ENCODE peak calls at places on chromosomes 2 and 18, in nine cellular contexts. One of them, this sample, is unnamed.

GRCh38 chr2:24174851-24175277 is at the start of gene FAM228A:
- DNase-seq in NCI-H1092: no peak
- DNase-seq in astrocyte of the spinal cord: no peak
- DNase-seq in H7: peak; percentile 63
- DNase-seq in activated T-cell treated with anti-CD3 and anti-CD28 coated beads, Interleukin-2, amount 50 U/mL, for 1 hour: no peak
- DNase-seq in kidney epithelial cell: no peak
- DNase-seq in T-helper 2 cell: no peak
- DNase-seq in mesenchymal stem cell: no peak
- DNase-seq in stimulated activated CD8-positive, alpha-beta memory T cell treated with anti-CD3 and anti-CD28 coated beads, Interleukin-7, amount 100 ng/mL, for 1 hour: no peak
- DNase-seq in this sample: no peak

GRCh38 chr2:28499298-28499697 is 3.4 kb downstream of the PLB1 start:
- DNase-seq in NCI-H1092: no peak
- DNase-seq in astrocyte of the spinal cord: no peak
- DNase-seq in H7: no peak
- DNase-seq in activated T-cell treated with anti-CD3 and anti-CD28 coated beads, Interleukin-2, amount 50 U/mL, for 1 hour: no peak
- DNase-seq in kidney epithelial cell: no peak
- DNase-seq in T-helper 2 cell: no peak
- DNase-seq in mesenchymal stem cell: no peak
- DNase-seq in stimulated activated CD8-positive, alpha-beta memory T cell treated with anti-CD3 and anti-CD28 coated beads, Interleukin-7, amount 100 ng/mL, for 1 hour: no peak
- DNase-seq in this sample: no peak

GRCh38 chr18:13524054-13524453 is 202.3 kb downstream of the FAM210A start:
- DNase-seq in NCI-H1092: no peak
- DNase-seq in astrocyte of the spinal cord: no peak
- DNase-seq in H7: no peak
- DNase-seq in activated T-cell treated with anti-CD3 and anti-CD28 coated beads, Interleukin-2, amount 50 U/mL, for 1 hour: no peak
- DNase-seq in kidney epithelial cell: no peak
- DNase-seq in T-helper 2 cell: no peak
- DNase-seq in mesenchymal stem cell: no peak
- DNase-seq in stimulated activated CD8-positive, alpha-beta memory T cell treated with anti-CD3 and anti-CD28 coated beads, Interleukin-7, amount 100 ng/mL, for 1 hour: no peak
- DNase-seq in this sample: no peak

GRCh38 chr2:39228413-39229209 is 15.2 kb downstream of the CDKL4 start:
- DNase-seq in NCI-H1092: no peak
- DNase-seq in astrocyte of the spinal cord: no peak
- DNase-seq in H7: peak; percentile 27
- DNase-seq in activated T-cell treated with anti-CD3 and anti-CD28 coated beads, Interleukin-2, amount 50 U/mL, for 1 hour: peak; percentile 43
- DNase-seq in kidney epithelial cell: no peak
- DNase-seq in T-helper 2 cell: no peak
- DNase-seq in mesenchymal stem cell: no peak
- DNase-seq in stimulated activated CD8-positive, alpha-beta memory T cell treated with anti-CD3 and anti-CD28 coated beads, Interleukin-7, amount 100 ng/mL, for 1 hour: no peak
- DNase-seq in this sample: no peak

GRCh38 chr2:69191672-69192071 is 178.7 kb downstream of the ANTXR1 start:
- DNase-seq in NCI-H1092: no peak
- DNase-seq in astrocyte of the spinal cord: no peak
- DNase-seq in H7: no peak
- DNase-seq in activated T-cell treated with anti-CD3 and anti-CD28 coated beads, Interleukin-2, amount 50 U/mL, for 1 hour: no peak
- DNase-seq in kidney epithelial cell: no peak
- DNase-seq in T-helper 2 cell: no peak
- DNase-seq in mesenchymal stem cell: no peak
- DNase-seq in stimulated activated CD8-positive, alpha-beta memory T cell treated with anti-CD3 and anti-CD28 coated beads, Interleukin-7, amount 100 ng/mL, for 1 hour: no peak
- DNase-seq in this sample: no peak

GRCh38 chr2:167271941-167272340 is 383.7 kb downstream of the XIRP2 start:
- DNase-seq in NCI-H1092: no peak
- DNase-seq in astrocyte of the spinal cord: peak; percentile 24
- DNase-seq in H7: no peak
- DNase-seq in activated T-cell treated with anti-CD3 and anti-CD28 coated beads, Interleukin-2, amount 50 U/mL, for 1 hour: no peak
- DNase-seq in kidney epithelial cell: no peak
- DNase-seq in T-helper 2 cell: no peak
- DNase-seq in mesenchymal stem cell: peak; percentile 34
- DNase-seq in stimulated activated CD8-positive, alpha-beta memory T cell treated with anti-CD3 and anti-CD28 coated beads, Interleukin-7, amount 100 ng/mL, for 1 hour: no peak
- DNase-seq in this sample: no peak

GRCh38 chr2:54724560-54725342 is 1.3 kb downstream of the EML6 start:
- DNase-seq in NCI-H1092: no peak
- DNase-seq in astrocyte of the spinal cord: no peak
- DNase-seq in H7: peak; percentile 77
- DNase-seq in activated T-cell treated with anti-CD3 and anti-CD28 coated beads, Interleukin-2, amount 50 U/mL, for 1 hour: peak; percentile 53
- DNase-seq in kidney epithelial cell: no peak
- DNase-seq in T-helper 2 cell: peak; percentile 12
- DNase-seq in mesenchymal stem cell: no peak
- DNase-seq in stimulated activated CD8-positive, alpha-beta memory T cell treated with anti-CD3 and anti-CD28 coated beads, Interleukin-7, amount 100 ng/mL, for 1 hour: no peak
- DNase-seq in this sample: no peak

GRCh38 chr2:218832520-218832919 is 917 bp upstream of the PRKAG3 start:
- DNase-seq in NCI-H1092: no peak
- DNase-seq in astrocyte of the spinal cord: no peak
- DNase-seq in H7: no peak
- DNase-seq in activated T-cell treated with anti-CD3 and anti-CD28 coated beads, Interleukin-2, amount 50 U/mL, for 1 hour: no peak
- DNase-seq in kidney epithelial cell: no peak
- DNase-seq in T-helper 2 cell: no peak
- DNase-seq in mesenchymal stem cell: no peak
- DNase-seq in stimulated activated CD8-positive, alpha-beta memory T cell treated with anti-CD3 and anti-CD28 coated beads, Interleukin-7, amount 100 ng/mL, for 1 hour: no peak
- DNase-seq in this sample: no peak

GRCh38 chr18:36296591-36297418 is 708 bp upstream of the FHOD3 start:
- DNase-seq in NCI-H1092: peak; percentile 79
- DNase-seq in astrocyte of the spinal cord: peak; percentile 83
- DNase-seq in H7: peak; percentile 90
- DNase-seq in activated T-cell treated with anti-CD3 and anti-CD28 coated beads, Interleukin-2, amount 50 U/mL, for 1 hour: no peak
- DNase-seq in kidney epithelial cell: no peak
- DNase-seq in T-helper 2 cell: no peak
- DNase-seq in mesenchymal stem cell: peak; percentile 49
- DNase-seq in stimulated activated CD8-positive, alpha-beta memory T cell treated with anti-CD3 and anti-CD28 coated beads, Interleukin-7, amount 100 ng/mL, for 1 hour: no peak
- DNase-seq in this sample: peak; percentile 58

GRCh38 chr2:105864262-105864661 is 119.5 kb downstream of the NCK2 start:
- DNase-seq in NCI-H1092: no peak
- DNase-seq in astrocyte of the spinal cord: no peak
- DNase-seq in H7: no peak
- DNase-seq in activated T-cell treated with anti-CD3 and anti-CD28 coated beads, Interleukin-2, amount 50 U/mL, for 1 hour: no peak
- DNase-seq in kidney epithelial cell: no peak
- DNase-seq in T-helper 2 cell: no peak
- DNase-seq in mesenchymal stem cell: no peak
- DNase-seq in stimulated activated CD8-positive, alpha-beta memory T cell treated with anti-CD3 and anti-CD28 coated beads, Interleukin-7, amount 100 ng/mL, for 1 hour: no peak
- DNase-seq in this sample: no peak

GRCh38 chr2:225017713-225018112 is 24.6 kb downstream of the DOCK10 start:
- DNase-seq in NCI-H1092: no peak
- DNase-seq in astrocyte of the spinal cord: no peak
- DNase-seq in H7: no peak
- DNase-seq in activated T-cell treated with anti-CD3 and anti-CD28 coated beads, Interleukin-2, amount 50 U/mL, for 1 hour: no peak
- DNase-seq in kidney epithelial cell: no peak
- DNase-seq in T-helper 2 cell: no peak
- DNase-seq in mesenchymal stem cell: no peak
- DNase-seq in stimulated activated CD8-positive, alpha-beta memory T cell treated with anti-CD3 and anti-CD28 coated beads, Interleukin-7, amount 100 ng/mL, for 1 hour: no peak
- DNase-seq in this sample: no peak

GRCh38 chr2:68911246-68911645 is 40.0 kb upstream of the BMP10 start:
- DNase-seq in NCI-H1092: no peak
- DNase-seq in astrocyte of the spinal cord: no peak
- DNase-seq in H7: no peak
- DNase-seq in activated T-cell treated with anti-CD3 and anti-CD28 coated beads, Interleukin-2, amount 50 U/mL, for 1 hour: no peak
- DNase-seq in kidney epithelial cell: no peak
- DNase-seq in T-helper 2 cell: no peak
- DNase-seq in mesenchymal stem cell: no peak
- DNase-seq in stimulated activated CD8-positive, alpha-beta memory T cell treated with anti-CD3 and anti-CD28 coated beads, Interleukin-7, amount 100 ng/mL, for 1 hour: no peak
- DNase-seq in this sample: no peak

GRCh38 chr2:234446404-234447076 is 50.3 kb downstream of the ARL4C start:
- DNase-seq in NCI-H1092: no peak
- DNase-seq in astrocyte of the spinal cord: no peak
- DNase-seq in H7: no peak
- DNase-seq in activated T-cell treated with anti-CD3 and anti-CD28 coated beads, Interleukin-2, amount 50 U/mL, for 1 hour: peak; percentile 77
- DNase-seq in kidney epithelial cell: no peak
- DNase-seq in T-helper 2 cell: peak; percentile 27
- DNase-seq in mesenchymal stem cell: peak; percentile 21
- DNase-seq in stimulated activated CD8-positive, alpha-beta memory T cell treated with anti-CD3 and anti-CD28 coated beads, Interleukin-7, amount 100 ng/mL, for 1 hour: peak; percentile 44
- DNase-seq in this sample: no peak

GRCh38 chr2:158507679-158508078 is 50.9 kb downstream of the PKP4 start:
- DNase-seq in NCI-H1092: no peak
- DNase-seq in astrocyte of the spinal cord: peak; percentile 9
- DNase-seq in H7: no peak
- DNase-seq in activated T-cell treated with anti-CD3 and anti-CD28 coated beads, Interleukin-2, amount 50 U/mL, for 1 hour: no peak
- DNase-seq in kidney epithelial cell: no peak
- DNase-seq in T-helper 2 cell: no peak
- DNase-seq in mesenchymal stem cell: no peak
- DNase-seq in stimulated activated CD8-positive, alpha-beta memory T cell treated with anti-CD3 and anti-CD28 coated beads, Interleukin-7, amount 100 ng/mL, for 1 hour: no peak
- DNase-seq in this sample: no peak

GRCh38 chr18:73869182-73869581 is 278.5 kb downstream of the FBXO15 start:
- DNase-seq in NCI-H1092: no peak
- DNase-seq in astrocyte of the spinal cord: no peak
- DNase-seq in H7: no peak
- DNase-seq in activated T-cell treated with anti-CD3 and anti-CD28 coated beads, Interleukin-2, amount 50 U/mL, for 1 hour: no peak
- DNase-seq in kidney epithelial cell: no peak
- DNase-seq in T-helper 2 cell: no peak
- DNase-seq in mesenchymal stem cell: no peak
- DNase-seq in stimulated activated CD8-positive, alpha-beta memory T cell treated with anti-CD3 and anti-CD28 coated beads, Interleukin-7, amount 100 ng/mL, for 1 hour: no peak
- DNase-seq in this sample: no peak

GRCh38 chr2:148351439-148352143 is 293.0 kb upstream of the EPC2 start:
- DNase-seq in NCI-H1092: no peak
- DNase-seq in astrocyte of the spinal cord: no peak
- DNase-seq in H7: no peak
- DNase-seq in activated T-cell treated with anti-CD3 and anti-CD28 coated beads, Interleukin-2, amount 50 U/mL, for 1 hour: no peak
- DNase-seq in kidney epithelial cell: no peak
- DNase-seq in T-helper 2 cell: no peak
- DNase-seq in mesenchymal stem cell: no peak
- DNase-seq in stimulated activated CD8-positive, alpha-beta memory T cell treated with anti-CD3 and anti-CD28 coated beads, Interleukin-7, amount 100 ng/mL, for 1 hour: no peak
- DNase-seq in this sample: no peak

GRCh38 chr18:48974304-48975220 is 23.8 kb upstream of the SMAD7 start:
- DNase-seq in NCI-H1092: no peak
- DNase-seq in astrocyte of the spinal cord: no peak
- DNase-seq in H7: peak; percentile 77
- DNase-seq in activated T-cell treated with anti-CD3 and anti-CD28 coated beads, Interleukin-2, amount 50 U/mL, for 1 hour: no peak
- DNase-seq in kidney epithelial cell: no peak
- DNase-seq in T-helper 2 cell: no peak
- DNase-seq in mesenchymal stem cell: no peak
- DNase-seq in stimulated activated CD8-positive, alpha-beta memory T cell treated with anti-CD3 and anti-CD28 coated beads, Interleukin-7, amount 100 ng/mL, for 1 hour: no peak
- DNase-seq in this sample: peak; percentile 44

GRCh38 chr2:12759248-12759647 is 42.5 kb downstream of the TRIB2 start:
- DNase-seq in NCI-H1092: no peak
- DNase-seq in astrocyte of the spinal cord: peak; percentile 94
- DNase-seq in H7: no peak
- DNase-seq in activated T-cell treated with anti-CD3 and anti-CD28 coated beads, Interleukin-2, amount 50 U/mL, for 1 hour: no peak
- DNase-seq in kidney epithelial cell: peak; percentile 42
- DNase-seq in T-helper 2 cell: no peak
- DNase-seq in mesenchymal stem cell: peak; percentile 94
- DNase-seq in stimulated activated CD8-positive, alpha-beta memory T cell treated with anti-CD3 and anti-CD28 coated beads, Interleukin-7, amount 100 ng/mL, for 1 hour: no peak
- DNase-seq in this sample: no peak

GRCh38 chr2:133431289-133431688 is 137.0 kb downstream of the NCKAP5 start:
- DNase-seq in NCI-H1092: no peak
- DNase-seq in astrocyte of the spinal cord: peak; percentile 42
- DNase-seq in H7: no peak
- DNase-seq in activated T-cell treated with anti-CD3 and anti-CD28 coated beads, Interleukin-2, amount 50 U/mL, for 1 hour: no peak
- DNase-seq in kidney epithelial cell: no peak
- DNase-seq in T-helper 2 cell: no peak
- DNase-seq in mesenchymal stem cell: no peak
- DNase-seq in stimulated activated CD8-positive, alpha-beta memory T cell treated with anti-CD3 and anti-CD28 coated beads, Interleukin-7, amount 100 ng/mL, for 1 hour: no peak
- DNase-seq in this sample: no peak

GRCh38 chr2:219681301-219682290 is 54.2 kb downstream of the SLC4A3 start:
- DNase-seq in NCI-H1092: no peak
- DNase-seq in astrocyte of the spinal cord: peak; percentile 38
- DNase-seq in H7: no peak
- DNase-seq in activated T-cell treated with anti-CD3 and anti-CD28 coated beads, Interleukin-2, amount 50 U/mL, for 1 hour: no peak
- DNase-seq in kidney epithelial cell: no peak
- DNase-seq in T-helper 2 cell: no peak
- DNase-seq in mesenchymal stem cell: peak; percentile 56
- DNase-seq in stimulated activated CD8-positive, alpha-beta memory T cell treated with anti-CD3 and anti-CD28 coated beads, Interleukin-7, amount 100 ng/mL, for 1 hour: no peak
- DNase-seq in this sample: no peak

GRCh38 chr2:36361396-36361795 is 5.8 kb downstream of the CRIM1 start:
- DNase-seq in NCI-H1092: no peak
- DNase-seq in astrocyte of the spinal cord: no peak
- DNase-seq in H7: no peak
- DNase-seq in activated T-cell treated with anti-CD3 and anti-CD28 coated beads, Interleukin-2, amount 50 U/mL, for 1 hour: no peak
- DNase-seq in kidney epithelial cell: no peak
- DNase-seq in T-helper 2 cell: no peak
- DNase-seq in mesenchymal stem cell: peak; percentile 22
- DNase-seq in stimulated activated CD8-positive, alpha-beta memory T cell treated with anti-CD3 and anti-CD28 coated beads, Interleukin-7, amount 100 ng/mL, for 1 hour: no peak
- DNase-seq in this sample: no peak

GRCh38 chr2:131076707-131077106 is 16.6 kb downstream of the FAM168B start:
- DNase-seq in NCI-H1092: no peak
- DNase-seq in astrocyte of the spinal cord: no peak
- DNase-seq in H7: no peak
- DNase-seq in activated T-cell treated with anti-CD3 and anti-CD28 coated beads, Interleukin-2, amount 50 U/mL, for 1 hour: no peak
- DNase-seq in kidney epithelial cell: no peak
- DNase-seq in T-helper 2 cell: no peak
- DNase-seq in mesenchymal stem cell: peak; percentile 88
- DNase-seq in stimulated activated CD8-positive, alpha-beta memory T cell treated with anti-CD3 and anti-CD28 coated beads, Interleukin-7, amount 100 ng/mL, for 1 hour: no peak
- DNase-seq in this sample: no peak

GRCh38 chr2:198587726-198588125 is 783.3 kb downstream of the PLCL1 start:
- DNase-seq in NCI-H1092: no peak
- DNase-seq in astrocyte of the spinal cord: no peak
- DNase-seq in H7: no peak
- DNase-seq in activated T-cell treated with anti-CD3 and anti-CD28 coated beads, Interleukin-2, amount 50 U/mL, for 1 hour: no peak
- DNase-seq in kidney epithelial cell: no peak
- DNase-seq in T-helper 2 cell: no peak
- DNase-seq in mesenchymal stem cell: no peak
- DNase-seq in stimulated activated CD8-positive, alpha-beta memory T cell treated with anti-CD3 and anti-CD28 coated beads, Interleukin-7, amount 100 ng/mL, for 1 hour: no peak
- DNase-seq in this sample: no peak

GRCh38 chr2:85537600-85538506 is 1.1 kb upstream of the MAT2A start:
- DNase-seq in NCI-H1092: peak; percentile 61
- DNase-seq in astrocyte of the spinal cord: no peak
- DNase-seq in H7: peak; percentile 75
- DNase-seq in activated T-cell treated with anti-CD3 and anti-CD28 coated beads, Interleukin-2, amount 50 U/mL, for 1 hour: peak; percentile 38
- DNase-seq in kidney epithelial cell: no peak
- DNase-seq in T-helper 2 cell: no peak
- DNase-seq in mesenchymal stem cell: peak; percentile 68
- DNase-seq in stimulated activated CD8-positive, alpha-beta memory T cell treated with anti-CD3 and anti-CD28 coated beads, Interleukin-7, amount 100 ng/mL, for 1 hour: peak; percentile 6
- DNase-seq in this sample: peak; percentile 49

GRCh38 chr2:96556441-96557330 is 20.1 kb downstream of the ARID5A start:
- DNase-seq in NCI-H1092: no peak
- DNase-seq in astrocyte of the spinal cord: peak; percentile 65
- DNase-seq in H7: no peak
- DNase-seq in activated T-cell treated with anti-CD3 and anti-CD28 coated beads, Interleukin-2, amount 50 U/mL, for 1 hour: peak; percentile 47
- DNase-seq in kidney epithelial cell: peak; percentile 98
- DNase-seq in T-helper 2 cell: no peak
- DNase-seq in mesenchymal stem cell: peak; percentile 71
- DNase-seq in stimulated activated CD8-positive, alpha-beta memory T cell treated with anti-CD3 and anti-CD28 coated beads, Interleukin-7, amount 100 ng/mL, for 1 hour: no peak
- DNase-seq in this sample: no peak

GRCh38 chr2:220966636-220967035 is 605.5 kb downstream of the EPHA4 start:
- DNase-seq in NCI-H1092: no peak
- DNase-seq in astrocyte of the spinal cord: peak; percentile 92
- DNase-seq in H7: no peak
- DNase-seq in activated T-cell treated with anti-CD3 and anti-CD28 coated beads, Interleukin-2, amount 50 U/mL, for 1 hour: no peak
- DNase-seq in kidney epithelial cell: peak; percentile 89
- DNase-seq in T-helper 2 cell: no peak
- DNase-seq in mesenchymal stem cell: peak; percentile 84
- DNase-seq in stimulated activated CD8-positive, alpha-beta memory T cell treated with anti-CD3 and anti-CD28 coated beads, Interleukin-7, amount 100 ng/mL, for 1 hour: no peak
- DNase-seq in this sample: no peak

GRCh38 chr2:11009866-11010265 is 98.1 kb downstream of the KCNF1 start:
- DNase-seq in NCI-H1092: no peak
- DNase-seq in astrocyte of the spinal cord: no peak
- DNase-seq in H7: no peak
- DNase-seq in activated T-cell treated with anti-CD3 and anti-CD28 coated beads, Interleukin-2, amount 50 U/mL, for 1 hour: no peak
- DNase-seq in kidney epithelial cell: no peak
- DNase-seq in T-helper 2 cell: no peak
- DNase-seq in mesenchymal stem cell: no peak
- DNase-seq in stimulated activated CD8-positive, alpha-beta memory T cell treated with anti-CD3 and anti-CD28 coated beads, Interleukin-7, amount 100 ng/mL, for 1 hour: no peak
- DNase-seq in this sample: no peak

GRCh38 chr2:223735659-223736244 is 101.6 kb downstream of the AP1S3 start:
- DNase-seq in NCI-H1092: no peak
- DNase-seq in astrocyte of the spinal cord: peak; percentile 80
- DNase-seq in H7: no peak
- DNase-seq in activated T-cell treated with anti-CD3 and anti-CD28 coated beads, Interleukin-2, amount 50 U/mL, for 1 hour: no peak
- DNase-seq in kidney epithelial cell: peak; percentile 35
- DNase-seq in T-helper 2 cell: no peak
- DNase-seq in mesenchymal stem cell: peak; percentile 73
- DNase-seq in stimulated activated CD8-positive, alpha-beta memory T cell treated with anti-CD3 and anti-CD28 coated beads, Interleukin-7, amount 100 ng/mL, for 1 hour: no peak
- DNase-seq in this sample: no peak

GRCh38 chr2:215550331-215550730 is 114.5 kb upstream of the FN1 start:
- DNase-seq in NCI-H1092: no peak
- DNase-seq in astrocyte of the spinal cord: no peak
- DNase-seq in H7: no peak
- DNase-seq in activated T-cell treated with anti-CD3 and anti-CD28 coated beads, Interleukin-2, amount 50 U/mL, for 1 hour: no peak
- DNase-seq in kidney epithelial cell: no peak
- DNase-seq in T-helper 2 cell: no peak
- DNase-seq in mesenchymal stem cell: no peak
- DNase-seq in stimulated activated CD8-positive, alpha-beta memory T cell treated with anti-CD3 and anti-CD28 coated beads, Interleukin-7, amount 100 ng/mL, for 1 hour: no peak
- DNase-seq in this sample: no peak

GRCh38 chr2:115867024-115867423 is 1424.6 kb downstream of the DPP10 start:
- DNase-seq in NCI-H1092: no peak
- DNase-seq in astrocyte of the spinal cord: no peak
- DNase-seq in H7: no peak
- DNase-seq in activated T-cell treated with anti-CD3 and anti-CD28 coated beads, Interleukin-2, amount 50 U/mL, for 1 hour: no peak
- DNase-seq in kidney epithelial cell: no peak
- DNase-seq in T-helper 2 cell: no peak
- DNase-seq in mesenchymal stem cell: no peak
- DNase-seq in stimulated activated CD8-positive, alpha-beta memory T cell treated with anti-CD3 and anti-CD28 coated beads, Interleukin-7, amount 100 ng/mL, for 1 hour: no peak
- DNase-seq in this sample: no peak

GRCh38 chr2:219497495-219498279 is 1.0 kb upstream of the GMPPA start:
- DNase-seq in NCI-H1092: no peak
- DNase-seq in astrocyte of the spinal cord: peak; percentile 75
- DNase-seq in H7: peak; percentile 93
- DNase-seq in activated T-cell treated with anti-CD3 and anti-CD28 coated beads, Interleukin-2, amount 50 U/mL, for 1 hour: peak; percentile 31
- DNase-seq in kidney epithelial cell: no peak
- DNase-seq in T-helper 2 cell: no peak
- DNase-seq in mesenchymal stem cell: peak; percentile 90
- DNase-seq in stimulated activated CD8-positive, alpha-beta memory T cell treated with anti-CD3 and anti-CD28 coated beads, Interleukin-7, amount 100 ng/mL, for 1 hour: no peak
- DNase-seq in this sample: peak; percentile 82